ENCODE peak calls at places on chromosomes 16 and 17, in eight cellular contexts. One of them, this sample, is unnamed.

GRCh38 chr17:6677158-6677831 is 25.7 kb downstream of the C17orf100 start:
- DNase-seq in cardiac muscle cell: no peak
- DNase-seq in AG04449: peak
- DNase-seq in type B pancreatic cell: no peak
- DNase-seq in mesothelial cell of epicardium: no peak
- DNase-seq in dorsolateral prefrontal cortex: no peak
- DNase-seq in osteocyte: no peak
- DNase-seq in HFF-Myc: no peak
- DNase-seq in this sample: no peak

GRCh38 chr17:3036800-3037199 is 26.6 kb downstream of the OR1D5 start:
- DNase-seq in dorsolateral prefrontal cortex: peak
- DNase-seq in mesothelial cell of epicardium: no peak
- DNase-seq in AG04449: no peak
- DNase-seq in type B pancreatic cell: no peak
- DNase-seq in osteocyte: peak
- DNase-seq in cardiac muscle cell: no peak
- DNase-seq in HFF-Myc: no peak
- DNase-seq in this sample: no peak

GRCh38 chr17:13078591-13078990 is 60.8 kb upstream of the ELAC2 start:
- DNase-seq in HFF-Myc: no peak
- DNase-seq in type B pancreatic cell: no peak
- DNase-seq in dorsolateral prefrontal cortex: no peak
- DNase-seq in mesothelial cell of epicardium: no peak
- DNase-seq in osteocyte: no peak
- DNase-seq in cardiac muscle cell: peak
- DNase-seq in AG04449: no peak
- DNase-seq in this sample: no peak

GRCh38 chr17:50944054-50944901 is 78.1 kb upstream of the TOB1 start:
- DNase-seq in dorsolateral prefrontal cortex: peak
- DNase-seq in HFF-Myc: no peak
- DNase-seq in osteocyte: no peak
- DNase-seq in type B pancreatic cell: no peak
- DNase-seq in mesothelial cell of epicardium: no peak
- DNase-seq in cardiac muscle cell: peak
- DNase-seq in AG04449: no peak
- DNase-seq in this sample: peak

GRCh38 chr17:68343976-68344375 is 52.7 kb downstream of the ARSG start:
- DNase-seq in cardiac muscle cell: no peak
- DNase-seq in osteocyte: no peak
- DNase-seq in HFF-Myc: no peak
- DNase-seq in dorsolateral prefrontal cortex: no peak
- DNase-seq in AG04449: no peak
- DNase-seq in type B pancreatic cell: no peak
- DNase-seq in mesothelial cell of epicardium: no peak
- DNase-seq in this sample: peak

GRCh38 chr17:49510059-49510719 is 15.1 kb downstream of the NGFR start:
- DNase-seq in osteocyte: no peak
- DNase-seq in HFF-Myc: no peak
- DNase-seq in type B pancreatic cell: no peak
- DNase-seq in AG04449: no peak
- DNase-seq in cardiac muscle cell: no peak
- DNase-seq in mesothelial cell of epicardium: no peak
- DNase-seq in dorsolateral prefrontal cortex: no peak
- DNase-seq in this sample: peak

GRCh38 chr17:57413848-57414651 is 157.7 kb downstream of the MSI2 start:
- DNase-seq in osteocyte: no peak
- DNase-seq in HFF-Myc: no peak
- DNase-seq in mesothelial cell of epicardium: no peak
- DNase-seq in type B pancreatic cell: no peak
- DNase-seq in AG04449: no peak
- DNase-seq in cardiac muscle cell: no peak
- DNase-seq in dorsolateral prefrontal cortex: no peak
- DNase-seq in this sample: no peak

GRCh38 chr17:79800325-79801155 is 3.7 kb upstream of the CBX8 start:
- DNase-seq in cardiac muscle cell: no peak
- DNase-seq in dorsolateral prefrontal cortex: no peak
- DNase-seq in mesothelial cell of epicardium: no peak
- DNase-seq in AG04449: no peak
- DNase-seq in osteocyte: no peak
- DNase-seq in HFF-Myc: peak
- DNase-seq in type B pancreatic cell: no peak
- DNase-seq in this sample: peak

GRCh38 chr17:59870482-59870881 is 22.3 kb downstream of the TUBD1 start:
- DNase-seq in AG04449: no peak
- DNase-seq in osteocyte: no peak
- DNase-seq in mesothelial cell of epicardium: no peak
- DNase-seq in dorsolateral prefrontal cortex: no peak
- DNase-seq in cardiac muscle cell: no peak
- DNase-seq in HFF-Myc: no peak
- DNase-seq in type B pancreatic cell: no peak
- DNase-seq in this sample: no peak

GRCh38 chr16:83946154-83946780 is 6.8 kb upstream of the OSGIN1 start:
- DNase-seq in AG04449: no peak
- DNase-seq in dorsolateral prefrontal cortex: no peak
- DNase-seq in cardiac muscle cell: no peak
- DNase-seq in mesothelial cell of epicardium: no peak
- DNase-seq in HFF-Myc: no peak
- DNase-seq in osteocyte: no peak
- DNase-seq in type B pancreatic cell: no peak
- DNase-seq in this sample: no peak

GRCh38 chr17:33948299-33948698 is 306.8 kb upstream of the CCL2 start:
- DNase-seq in dorsolateral prefrontal cortex: no peak
- DNase-seq in mesothelial cell of epicardium: no peak
- DNase-seq in type B pancreatic cell: no peak
- DNase-seq in HFF-Myc: no peak
- DNase-seq in cardiac muscle cell: no peak
- DNase-seq in AG04449: no peak
- DNase-seq in osteocyte: no peak
- DNase-seq in this sample: no peak

GRCh38 chr17:28982191-28982793 is 23.5 kb downstream of the SEZ6 start:
- DNase-seq in type B pancreatic cell: no peak
- DNase-seq in HFF-Myc: no peak
- DNase-seq in mesothelial cell of epicardium: no peak
- DNase-seq in AG04449: no peak
- DNase-seq in osteocyte: no peak
- DNase-seq in cardiac muscle cell: no peak
- DNase-seq in dorsolateral prefrontal cortex: no peak
- DNase-seq in this sample: peak

DNA sequence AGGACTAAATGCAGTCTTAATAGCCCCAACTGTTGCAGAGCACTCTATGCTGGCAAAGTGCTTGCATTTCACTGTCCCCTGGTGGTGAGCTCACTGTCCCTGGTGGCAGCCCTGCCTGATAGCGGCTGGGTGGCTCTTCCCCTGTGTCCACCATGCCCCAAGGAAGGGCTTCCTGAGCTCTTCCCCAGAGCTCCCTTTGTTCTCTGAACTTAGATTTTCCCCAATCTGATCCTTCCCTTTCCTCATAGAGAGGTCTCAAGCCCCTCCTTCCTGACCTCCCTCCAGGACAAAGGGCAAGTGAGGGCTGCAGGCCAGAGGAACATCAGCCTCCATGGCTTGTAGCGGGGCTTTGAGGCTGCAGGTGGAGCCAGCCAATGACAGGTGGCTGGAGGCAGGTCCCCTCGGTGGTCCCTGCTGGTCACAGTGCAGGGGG is 17.0 kb downstream of the BEAN1 start:
- DNase-seq in osteocyte: no peak
- DNase-seq in HFF-Myc: no peak
- DNase-seq in dorsolateral prefrontal cortex: no peak
- DNase-seq in mesothelial cell of epicardium: no peak
- DNase-seq in AG04449: no peak
- DNase-seq in type B pancreatic cell: peak
- DNase-seq in cardiac muscle cell: no peak
- DNase-seq in this sample: no peak
- TF ChIP-seq CTCF in osteocyte: no peak
- TF ChIP-seq CTCF in HFF-Myc: peak
- TF ChIP-seq CTCF in dorsolateral prefrontal cortex: no peak
- TF ChIP-seq CTCF in mesothelial cell of epicardium: no peak
- TF ChIP-seq CTCF in AG04449: no peak
- TF ChIP-seq CTCF in type B pancreatic cell: peak
- TF ChIP-seq CTCF in cardiac muscle cell: no peak
- TF ChIP-seq CTCF in this sample: no peak

DNA sequence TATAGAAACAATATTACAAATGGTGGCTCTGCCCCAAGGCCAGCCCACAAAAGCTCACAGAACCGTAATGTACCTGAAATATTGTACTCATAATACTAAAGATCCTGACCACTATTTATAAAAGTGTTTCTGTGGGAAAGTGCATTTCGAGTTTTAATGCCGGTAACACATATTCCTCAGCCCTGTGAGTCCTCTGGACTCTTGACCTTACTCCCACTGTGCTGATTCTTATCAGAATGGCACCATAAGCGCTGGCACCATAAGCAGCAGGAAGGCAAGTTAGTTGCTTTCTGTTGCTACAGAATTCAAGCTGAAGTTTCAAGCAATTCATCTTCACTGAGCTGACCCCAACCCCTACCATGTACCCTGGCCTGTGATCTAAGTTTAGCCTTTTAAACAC is 36.4 kb upstream of the MED13 start:
- DNase-seq in HFF-Myc: no peak
- DNase-seq in dorsolateral prefrontal cortex: no peak
- DNase-seq in type B pancreatic cell: no peak
- DNase-seq in AG04449: no peak
- DNase-seq in mesothelial cell of epicardium: no peak
- DNase-seq in cardiac muscle cell: no peak
- DNase-seq in osteocyte: no peak
- DNase-seq in this sample: no peak
- TF ChIP-seq CTCF in HFF-Myc: no peak
- TF ChIP-seq CTCF in dorsolateral prefrontal cortex: no peak
- TF ChIP-seq CTCF in type B pancreatic cell: no peak
- TF ChIP-seq CTCF in AG04449: no peak
- TF ChIP-seq CTCF in mesothelial cell of epicardium: no peak
- TF ChIP-seq CTCF in cardiac muscle cell: no peak
- TF ChIP-seq CTCF in osteocyte: no peak
- TF ChIP-seq CTCF in this sample: no peak

GRCh38 chr17:80986816-80987480 is 4.7 kb upstream of the CHMP6 start:
- DNase-seq in HFF-Myc: no peak
- DNase-seq in cardiac muscle cell: no peak
- DNase-seq in AG04449: no peak
- DNase-seq in mesothelial cell of epicardium: no peak
- DNase-seq in type B pancreatic cell: no peak
- DNase-seq in osteocyte: no peak
- DNase-seq in dorsolateral prefrontal cortex: no peak
- DNase-seq in this sample: no peak
- TF ChIP-seq CTCF in HFF-Myc: no peak
- TF ChIP-seq CTCF in cardiac muscle cell: no peak
- TF ChIP-seq CTCF in AG04449: no peak
- TF ChIP-seq CTCF in mesothelial cell of epicardium: no peak
- TF ChIP-seq CTCF in type B pancreatic cell: no peak
- TF ChIP-seq CTCF in osteocyte: no peak
- TF ChIP-seq CTCF in dorsolateral prefrontal cortex: no peak
- TF ChIP-seq CTCF in this sample: no peak

GRCh38 chr16:82753821-82754220 is 127.1 kb downstream of the CDH13 start:
- DNase-seq in osteocyte: no peak
- DNase-seq in type B pancreatic cell: no peak
- DNase-seq in HFF-Myc: no peak
- DNase-seq in cardiac muscle cell: no peak
- DNase-seq in mesothelial cell of epicardium: no peak
- DNase-seq in AG04449: no peak
- DNase-seq in dorsolateral prefrontal cortex: no peak
- DNase-seq in this sample: no peak

GRCh38 chr16:82751020-82751419 is 124.3 kb downstream of the CDH13 start:
- DNase-seq in type B pancreatic cell: no peak
- DNase-seq in mesothelial cell of epicardium: no peak
- DNase-seq in HFF-Myc: no peak
- DNase-seq in AG04449: no peak
- DNase-seq in cardiac muscle cell: no peak
- DNase-seq in osteocyte: no peak
- DNase-seq in dorsolateral prefrontal cortex: no peak
- DNase-seq in this sample: no peak

GRCh38 chr16:82750078-82750477 is 123.3 kb downstream of the CDH13 start:
- DNase-seq in dorsolateral prefrontal cortex: no peak
- DNase-seq in AG04449: no peak
- DNase-seq in cardiac muscle cell: no peak
- DNase-seq in osteocyte: no peak
- DNase-seq in mesothelial cell of epicardium: no peak
- DNase-seq in type B pancreatic cell: no peak
- DNase-seq in HFF-Myc: no peak
- DNase-seq in this sample: no peak

GRCh38 chr16:82744958-82745357 is 118.2 kb downstream of the CDH13 start:
- DNase-seq in cardiac muscle cell: no peak
- DNase-seq in AG04449: no peak
- DNase-seq in dorsolateral prefrontal cortex: no peak
- DNase-seq in HFF-Myc: no peak
- DNase-seq in type B pancreatic cell: no peak
- DNase-seq in mesothelial cell of epicardium: no peak
- DNase-seq in osteocyte: no peak
- DNase-seq in this sample: no peak

GRCh38 chr16:82748026-82748425 is 121.3 kb downstream of the CDH13 start:
- DNase-seq in dorsolateral prefrontal cortex: no peak
- DNase-seq in osteocyte: no peak
- DNase-seq in AG04449: no peak
- DNase-seq in type B pancreatic cell: no peak
- DNase-seq in mesothelial cell of epicardium: no peak
- DNase-seq in cardiac muscle cell: no peak
- DNase-seq in HFF-Myc: no peak
- DNase-seq in this sample: no peak
- TF ChIP-seq CTCF in dorsolateral prefrontal cortex: no peak
- TF ChIP-seq CTCF in osteocyte: peak
- TF ChIP-seq CTCF in AG04449: peak
- TF ChIP-seq CTCF in type B pancreatic cell: no peak
- TF ChIP-seq CTCF in mesothelial cell of epicardium: no peak
- TF ChIP-seq CTCF in cardiac muscle cell: peak
- TF ChIP-seq CTCF in HFF-Myc: no peak
- TF ChIP-seq CTCF in this sample: peak

GRCh38 chr17:1548032-1548431 is 14.6 kb downstream of the PITPNA start:
- DNase-seq in AG04449: no peak
- DNase-seq in cardiac muscle cell: no peak
- DNase-seq in type B pancreatic cell: no peak
- DNase-seq in osteocyte: no peak
- DNase-seq in dorsolateral prefrontal cortex: no peak
- DNase-seq in HFF-Myc: no peak
- DNase-seq in mesothelial cell of epicardium: no peak
- DNase-seq in this sample: no peak
- TF ChIP-seq CTCF in AG04449: no peak
- TF ChIP-seq CTCF in cardiac muscle cell: no peak
- TF ChIP-seq CTCF in type B pancreatic cell: no peak
- TF ChIP-seq CTCF in osteocyte: no peak
- TF ChIP-seq CTCF in dorsolateral prefrontal cortex: no peak
- TF ChIP-seq CTCF in HFF-Myc: no peak
- TF ChIP-seq CTCF in mesothelial cell of epicardium: no peak
- TF ChIP-seq CTCF in this sample: no peak

GRCh38 chr16:13392341-13392740 is 490.9 kb downstream of the SHISA9 start:
- DNase-seq in AG04449: no peak
- DNase-seq in mesothelial cell of epicardium: no peak
- DNase-seq in HFF-Myc: no peak
- DNase-seq in osteocyte: no peak
- DNase-seq in dorsolateral prefrontal cortex: no peak
- DNase-seq in cardiac muscle cell: no peak
- DNase-seq in type B pancreatic cell: no peak
- DNase-seq in this sample: peak
- TF ChIP-seq CTCF in AG04449: no peak
- TF ChIP-seq CTCF in mesothelial cell of epicardium: no peak
- TF ChIP-seq CTCF in HFF-Myc: no peak
- TF ChIP-seq CTCF in osteocyte: no peak
- TF ChIP-seq CTCF in dorsolateral prefrontal cortex: no peak
- TF ChIP-seq CTCF in cardiac muscle cell: no peak
- TF ChIP-seq CTCF in type B pancreatic cell: no peak
- TF ChIP-seq CTCF in this sample: peak